ENCODE peak calls at places on chromosomes 3 and 15, in five cellular contexts. One of them, this sample, is unnamed. For H3K4me1, the result is how much of the 10 kb centered on the place peaks cover.

GRCh38 chr3:102510663-102511062 is 75.8 kb downstream of the ZPLD1 start:
- DNase-seq in right cardiac atrium: no peak
- DNase-seq in CD4-positive, CD25-positive, alpha-beta regulatory T cell: no peak
- DNase-seq in tibial nerve: no peak
- DNase-seq in adipocyte: peak
- DNase-seq in this sample: no peak

GRCh38 chr3:99965077-99965476 is 147.4 kb downstream of the CMSS1 start:
- DNase-seq in CD4-positive, CD25-positive, alpha-beta regulatory T cell: no peak
- DNase-seq in right cardiac atrium: no peak
- DNase-seq in tibial nerve: no peak
- DNase-seq in adipocyte: peak
- DNase-seq in this sample: no peak

GRCh38 chr3:126461450-126462070 is 14.1 kb downstream of the ZXDC start:
- DNase-seq in tibial nerve: no peak
- DNase-seq in adipocyte: no peak
- DNase-seq in right cardiac atrium: no peak
- DNase-seq in CD4-positive, CD25-positive, alpha-beta regulatory T cell: no peak
- DNase-seq in this sample: no peak

GRCh38 chr3:88203537-88204143 is 53.9 kb downstream of the C3orf38 start:
- DNase-seq in adipocyte: peak
- DNase-seq in right cardiac atrium: peak
- DNase-seq in tibial nerve: peak
- DNase-seq in CD4-positive, CD25-positive, alpha-beta regulatory T cell: no peak
- DNase-seq in this sample: peak

GRCh38 chr15:73366766-73367623 is 1.8 kb downstream of the HCN4 start:
- DNase-seq in adipocyte: no peak
- DNase-seq in CD4-positive, CD25-positive, alpha-beta regulatory T cell: no peak
- DNase-seq in tibial nerve: no peak
- DNase-seq in right cardiac atrium: no peak
- DNase-seq in this sample: no peak

GRCh38 chr3:116057403-116058006 is 387.8 kb downstream of the LSAMP start:
- DNase-seq in right cardiac atrium: no peak
- DNase-seq in adipocyte: peak
- DNase-seq in tibial nerve: no peak
- DNase-seq in CD4-positive, CD25-positive, alpha-beta regulatory T cell: no peak
- DNase-seq in this sample: no peak

GRCh38 chr15:76398702-76399101 is 62.1 kb downstream of the ISL2 start:
- DNase-seq in right cardiac atrium: no peak
- DNase-seq in adipocyte: no peak
- DNase-seq in CD4-positive, CD25-positive, alpha-beta regulatory T cell: no peak
- DNase-seq in tibial nerve: no peak
- DNase-seq in this sample: no peak

GRCh38 chr15:68413363-68414255 is 18.4 kb downstream of the ITGA11 start:
- DNase-seq in CD4-positive, CD25-positive, alpha-beta regulatory T cell: no peak
- DNase-seq in right cardiac atrium: peak
- DNase-seq in tibial nerve: peak
- DNase-seq in adipocyte: no peak
- DNase-seq in this sample: no peak

GRCh38 chr15:100880139-100880896 is 687 bp downstream of the ALDH1A3 start:
- DNase-seq in tibial nerve: no peak
- DNase-seq in right cardiac atrium: no peak
- DNase-seq in adipocyte: no peak
- DNase-seq in CD4-positive, CD25-positive, alpha-beta regulatory T cell: no peak
- DNase-seq in this sample: no peak

GRCh38 chr3:176697284-176697889 is 499.9 kb downstream of the TBL1XR1 start:
- DNase-seq in adipocyte: no peak
- DNase-seq in CD4-positive, CD25-positive, alpha-beta regulatory T cell: no peak
- DNase-seq in tibial nerve: no peak
- DNase-seq in right cardiac atrium: no peak
- DNase-seq in this sample: no peak

GRCh38 chr3:153856932-153857331 is 264.3 kb upstream of the ARHGEF26 start:
- DNase-seq in adipocyte: no peak
- DNase-seq in tibial nerve: no peak
- DNase-seq in CD4-positive, CD25-positive, alpha-beta regulatory T cell: no peak
- DNase-seq in right cardiac atrium: no peak
- DNase-seq in this sample: no peak

GRCh38 chr3:170078620-170079281 is 41.0 kb downstream of the GPR160 start:
- DNase-seq in tibial nerve: no peak
- DNase-seq in adipocyte: no peak
- DNase-seq in right cardiac atrium: no peak
- DNase-seq in CD4-positive, CD25-positive, alpha-beta regulatory T cell: no peak
- DNase-seq in this sample: no peak

GRCh38 chr3:170077406-170077805 is 39.6 kb downstream of the GPR160 start:
- DNase-seq in CD4-positive, CD25-positive, alpha-beta regulatory T cell: no peak
- DNase-seq in right cardiac atrium: no peak
- DNase-seq in adipocyte: no peak
- DNase-seq in tibial nerve: no peak
- DNase-seq in this sample: no peak

GRCh38 chr3:170079466-170080165 is 41.8 kb downstream of the GPR160 start:
- DNase-seq in adipocyte: peak
- DNase-seq in tibial nerve: no peak
- DNase-seq in right cardiac atrium: no peak
- DNase-seq in CD4-positive, CD25-positive, alpha-beta regulatory T cell: no peak
- DNase-seq in this sample: no peak

GRCh38 chr3:170075425-170076091 is 37.8 kb downstream of the GPR160 start:
- DNase-seq in right cardiac atrium: no peak
- DNase-seq in CD4-positive, CD25-positive, alpha-beta regulatory T cell: no peak
- DNase-seq in tibial nerve: no peak
- DNase-seq in adipocyte: no peak
- DNase-seq in this sample: no peak

DNA sequence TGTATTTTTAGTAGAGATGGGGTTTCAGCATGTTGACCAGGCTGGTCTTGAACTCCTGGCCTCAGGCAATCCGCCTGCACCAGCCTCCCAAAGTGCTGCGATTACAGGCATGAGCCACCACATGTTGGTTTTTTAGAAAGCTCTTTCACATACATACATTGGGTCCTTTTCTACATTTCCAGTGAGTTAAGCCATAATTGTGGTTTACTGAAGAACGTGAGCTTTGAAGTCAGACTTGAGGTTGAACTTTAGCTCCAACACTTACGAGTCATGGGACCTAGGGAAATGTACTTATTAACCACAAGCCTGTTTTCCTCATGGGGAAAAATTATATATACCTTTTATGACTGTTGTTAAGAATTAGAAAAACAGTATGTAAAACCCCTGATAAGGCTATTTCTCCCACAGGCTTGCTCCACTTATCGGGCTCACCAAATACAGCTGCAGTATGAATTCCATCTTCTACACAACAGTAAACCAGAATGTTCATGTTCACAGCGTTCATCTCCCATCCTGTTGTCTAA is 39.0 kb downstream of the GPR160 start:
- DNase-seq in CD4-positive, CD25-positive, alpha-beta regulatory T cell: no peak
- DNase-seq in tibial nerve: no peak
- DNase-seq in right cardiac atrium: no peak
- DNase-seq in adipocyte: peak
- DNase-seq in this sample: no peak
- H3K4me1 ChIP-seq in CD4-positive, CD25-positive, alpha-beta regulatory T cell: under half
- H3K4me1 ChIP-seq in tibial nerve: under half
- H3K4me1 ChIP-seq in right cardiac atrium: under half
- H3K4me1 ChIP-seq in adipocyte: under half
- H3K4me1 ChIP-seq in this sample: under half

DNA sequence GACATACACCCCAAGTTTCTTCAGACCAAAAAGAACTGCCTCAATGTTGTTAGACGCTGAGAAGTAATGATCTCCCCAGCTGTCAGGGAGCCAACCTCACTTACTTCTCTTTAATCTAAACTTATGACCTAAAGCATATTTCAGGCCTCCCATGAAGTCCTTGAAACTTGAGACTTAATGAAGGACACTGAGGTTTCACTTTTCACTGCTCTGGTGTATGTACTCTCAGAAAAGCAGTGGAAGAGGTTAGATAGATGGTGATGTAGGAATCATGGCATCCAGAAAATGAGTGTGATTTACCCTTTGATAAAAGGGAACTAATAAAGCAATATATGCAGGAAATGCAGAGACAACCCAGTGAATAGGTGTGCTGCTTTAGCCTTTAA is 95.5 kb upstream of the CTDSPL start:
- DNase-seq in adipocyte: peak
- DNase-seq in right cardiac atrium: no peak
- DNase-seq in CD4-positive, CD25-positive, alpha-beta regulatory T cell: no peak
- DNase-seq in tibial nerve: no peak
- DNase-seq in this sample: no peak
- H3K4me3 ChIP-seq in adipocyte: peak
- H3K4me3 ChIP-seq in right cardiac atrium: no peak
- H3K4me3 ChIP-seq in CD4-positive, CD25-positive, alpha-beta regulatory T cell: no peak
- H3K4me3 ChIP-seq in tibial nerve: no peak
- H3K4me3 ChIP-seq in this sample: no peak

GRCh38 chr15:31360843-31361763 is 34.5 kb downstream of the KLF13 start:
- DNase-seq in tibial nerve: no peak
- DNase-seq in right cardiac atrium: no peak
- DNase-seq in CD4-positive, CD25-positive, alpha-beta regulatory T cell: peak
- DNase-seq in adipocyte: no peak
- DNase-seq in this sample: peak

GRCh38 chr15:31362886-31363285 is 36.3 kb downstream of the KLF13 start:
- DNase-seq in right cardiac atrium: no peak
- DNase-seq in tibial nerve: no peak
- DNase-seq in CD4-positive, CD25-positive, alpha-beta regulatory T cell: no peak
- DNase-seq in adipocyte: no peak
- DNase-seq in this sample: no peak

GRCh38 chr15:31360158-31360561 is 33.5 kb downstream of the KLF13 start:
- DNase-seq in CD4-positive, CD25-positive, alpha-beta regulatory T cell: no peak
- DNase-seq in tibial nerve: no peak
- DNase-seq in right cardiac atrium: no peak
- DNase-seq in adipocyte: no peak
- DNase-seq in this sample: no peak

GRCh38 chr15:31361764-31362120 is 35.1 kb downstream of the KLF13 start:
- DNase-seq in right cardiac atrium: no peak
- DNase-seq in adipocyte: no peak
- DNase-seq in tibial nerve: no peak
- DNase-seq in CD4-positive, CD25-positive, alpha-beta regulatory T cell: no peak
- DNase-seq in this sample: no peak

DNA sequence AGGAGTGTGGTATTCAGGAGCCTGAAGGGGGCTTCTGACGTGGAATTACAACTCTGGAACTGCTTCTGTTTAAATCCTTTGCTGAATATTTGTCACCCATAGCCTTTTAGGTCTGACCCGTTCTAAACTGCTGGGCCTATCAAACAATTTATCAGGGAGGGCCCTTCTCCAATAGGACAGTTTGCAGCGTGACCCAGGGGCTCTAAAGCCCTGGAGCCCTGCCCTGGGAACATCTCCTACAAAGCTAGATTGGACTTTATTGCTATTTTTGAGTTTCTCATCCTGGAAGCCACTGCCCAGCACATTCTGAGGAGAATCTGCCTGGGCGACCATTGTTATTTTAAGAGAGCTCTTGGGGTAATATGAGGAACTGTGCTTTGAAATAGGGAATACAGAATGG is 35.5 kb downstream of the KLF13 start:
- DNase-seq in adipocyte: no peak
- DNase-seq in right cardiac atrium: no peak
- DNase-seq in tibial nerve: no peak
- DNase-seq in CD4-positive, CD25-positive, alpha-beta regulatory T cell: no peak
- DNase-seq in this sample: no peak
- H3K4me1 ChIP-seq in adipocyte: half or more
- H3K4me1 ChIP-seq in right cardiac atrium: half or more
- H3K4me1 ChIP-seq in tibial nerve: half or more
- H3K4me1 ChIP-seq in CD4-positive, CD25-positive, alpha-beta regulatory T cell: half or more
- H3K4me1 ChIP-seq in this sample: half or more

GRCh38 chr3:188184160-188184559 is 30.2 kb downstream of the LPP start:
- DNase-seq in CD4-positive, CD25-positive, alpha-beta regulatory T cell: no peak
- DNase-seq in tibial nerve: no peak
- DNase-seq in right cardiac atrium: no peak
- DNase-seq in adipocyte: no peak
- DNase-seq in this sample: no peak

GRCh38 chr3:188183452-188183851 is 29.5 kb downstream of the LPP start:
- DNase-seq in tibial nerve: no peak
- DNase-seq in CD4-positive, CD25-positive, alpha-beta regulatory T cell: no peak
- DNase-seq in adipocyte: no peak
- DNase-seq in right cardiac atrium: no peak
- DNase-seq in this sample: no peak

GRCh38 chr3:188187055-188187454 is 33.1 kb downstream of the LPP start:
- DNase-seq in adipocyte: no peak
- DNase-seq in tibial nerve: no peak
- DNase-seq in right cardiac atrium: no peak
- DNase-seq in CD4-positive, CD25-positive, alpha-beta regulatory T cell: peak
- DNase-seq in this sample: no peak

GRCh38 chr3:188184649-188185048 is 30.7 kb downstream of the LPP start:
- DNase-seq in CD4-positive, CD25-positive, alpha-beta regulatory T cell: no peak
- DNase-seq in adipocyte: no peak
- DNase-seq in right cardiac atrium: no peak
- DNase-seq in tibial nerve: no peak
- DNase-seq in this sample: no peak

DNA sequence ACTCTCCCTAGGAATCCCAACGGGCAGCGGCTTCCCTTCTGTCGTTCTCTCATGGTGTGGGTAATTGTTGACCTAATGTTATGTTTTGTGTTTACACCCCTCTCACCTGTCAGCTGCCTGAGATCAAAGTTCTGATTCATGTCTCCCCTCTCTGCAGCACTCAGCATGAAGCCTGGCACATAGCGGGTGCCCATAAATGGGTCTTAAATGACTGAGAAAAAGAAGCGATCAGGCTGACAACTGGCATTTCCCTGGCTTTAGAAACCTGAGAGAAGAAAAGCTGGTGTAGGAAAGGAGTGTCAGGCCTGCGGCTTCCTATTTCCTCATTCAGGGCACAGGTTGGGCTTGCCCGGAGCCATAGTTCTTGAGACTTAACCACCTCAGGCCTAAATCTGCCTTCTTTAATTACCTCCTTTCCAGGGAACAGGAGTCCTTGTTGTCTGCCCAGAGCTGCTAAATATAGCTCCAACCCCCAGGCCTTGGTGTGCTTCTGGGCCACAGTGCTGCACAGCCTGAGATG is 31.8 kb downstream of the LPP start:
- DNase-seq in tibial nerve: no peak
- DNase-seq in CD4-positive, CD25-positive, alpha-beta regulatory T cell: no peak
- DNase-seq in right cardiac atrium: no peak
- DNase-seq in adipocyte: peak
- DNase-seq in this sample: no peak
- H3K4me3 ChIP-seq in tibial nerve: no peak
- H3K4me3 ChIP-seq in CD4-positive, CD25-positive, alpha-beta regulatory T cell: no peak
- H3K4me3 ChIP-seq in right cardiac atrium: no peak
- H3K4me3 ChIP-seq in adipocyte: no peak
- H3K4me3 ChIP-seq in this sample: no peak

GRCh38 chr3:71053495-71053894 is 530.0 kb downstream of the FOXP1 start:
- DNase-seq in tibial nerve: no peak
- DNase-seq in right cardiac atrium: no peak
- DNase-seq in adipocyte: no peak
- DNase-seq in CD4-positive, CD25-positive, alpha-beta regulatory T cell: no peak
- DNase-seq in this sample: no peak
- H3K4me1 ChIP-seq in tibial nerve: half or more
- H3K4me1 ChIP-seq in right cardiac atrium: under half
- H3K4me1 ChIP-seq in adipocyte: half or more
- H3K4me1 ChIP-seq in CD4-positive, CD25-positive, alpha-beta regulatory T cell: half or more
- H3K4me1 ChIP-seq in this sample: half or more

GRCh38 chr3:31106912-31107311 is 212.5 kb upstream of the GADL1 start:
- DNase-seq in right cardiac atrium: no peak
- DNase-seq in CD4-positive, CD25-positive, alpha-beta regulatory T cell: no peak
- DNase-seq in adipocyte: no peak
- DNase-seq in tibial nerve: no peak
- DNase-seq in this sample: no peak

GRCh38 chr3:31103623-31104180 is 209.2 kb upstream of the GADL1 start:
- DNase-seq in tibial nerve: no peak
- DNase-seq in CD4-positive, CD25-positive, alpha-beta regulatory T cell: no peak
- DNase-seq in adipocyte: no peak
- DNase-seq in right cardiac atrium: no peak
- DNase-seq in this sample: no peak

GRCh38 chr3:31106204-31106603 is 211.7 kb upstream of the GADL1 start:
- DNase-seq in CD4-positive, CD25-positive, alpha-beta regulatory T cell: no peak
- DNase-seq in right cardiac atrium: no peak
- DNase-seq in tibial nerve: peak
- DNase-seq in adipocyte: peak
- DNase-seq in this sample: no peak

GRCh38 chr3:31105011-31105410 is 210.6 kb upstream of the GADL1 start:
- DNase-seq in right cardiac atrium: no peak
- DNase-seq in tibial nerve: no peak
- DNase-seq in adipocyte: no peak
- DNase-seq in CD4-positive, CD25-positive, alpha-beta regulatory T cell: no peak
- DNase-seq in this sample: no peak

GRCh38 chr3:31105438-31106077 is 211.1 kb upstream of the GADL1 start:
- DNase-seq in tibial nerve: no peak
- DNase-seq in right cardiac atrium: no peak
- DNase-seq in adipocyte: peak
- DNase-seq in CD4-positive, CD25-positive, alpha-beta regulatory T cell: no peak
- DNase-seq in this sample: no peak
- H3K4me3 ChIP-seq in tibial nerve: no peak
- H3K4me3 ChIP-seq in right cardiac atrium: no peak
- H3K4me3 ChIP-seq in adipocyte: peak
- H3K4me3 ChIP-seq in CD4-positive, CD25-positive, alpha-beta regulatory T cell: no peak
- H3K4me3 ChIP-seq in this sample: no peak

This sample was measured in CD8-positive, alpha-beta memory T cell.